ENCODE peak calls at places on chromosomes 7 and 10, in eight cellular contexts. C is fibroblast of lung, L is H9, K is SK-N-SH, M is dorsolateral prefrontal cortex, V is uterus, Q is fibroblast of mammary gland, X is astrocyte of the spinal cord. W is an unnamed sample.

GRCh38 chr7:20310963-20311742 is 19.5 kb upstream of the ITGB8 start:
- DNase-seq in C (peak), K (no peak), X (peak), M (no peak), Q (peak), L (no peak), V (no peak), W (no peak)

GRCh38 chr7:107327986-107328569 is 141.8 kb upstream of the GPR22 start:
- DNase-seq in C (no peak), X (peak), V (no peak), Q (no peak), M (no peak), L (no peak), K (no peak), W (no peak)

GRCh38 chr7:115059312-115059711 is 137.4 kb downstream of the MDFIC start:
- DNase-seq in K (no peak), Q (no peak), V (no peak), X (peak), C (peak), M (no peak), L (no peak), W (no peak)

GRCh38 chr7:46396501-46396900 is 475.4 kb upstream of the IGFBP3 start:
- DNase-seq in C (no peak), Q (peak), V (peak), L (no peak), X (no peak), M (no peak), K (no peak), W (no peak)

GRCh38 chr7:18570441-18570840 is 74.9 kb downstream of the HDAC9 start:
- DNase-seq in C (no peak), Q (no peak), L (no peak), M (no peak), X (no peak), K (no peak), V (no peak), W (no peak)

GRCh38 chr7:139570119-139570518 is 46.6 kb downstream of the CLEC2L start:
- DNase-seq in K (peak), M (peak), L (no peak), X (no peak), V (no peak), C (no peak), Q (no peak), W (no peak)

GRCh38 chr7:69962077-69962855 is 364.0 kb downstream of the AUTS2 start:
- DNase-seq in X (peak), L (no peak), Q (no peak), K (peak), M (no peak), V (peak), C (peak), W (no peak)

GRCh38 chr10:110200518-110200917 is 6.9 kb upstream of the MXI1 start:
- DNase-seq in X (no peak), M (no peak), Q (no peak), V (no peak), K (no peak), C (no peak), L (no peak), W (no peak)

GRCh38 chr7:26376208-26376917 is 84.7 kb downstream of the SNX10 start:
- DNase-seq in M (peak), C (no peak), X (no peak), V (no peak), K (peak), L (peak), Q (no peak), W (peak)

GRCh38 chr7:116167177-116167576 is 43.2 kb upstream of the TES start:
- DNase-seq in L (no peak), Q (no peak), C (no peak), K (no peak), V (no peak), X (no peak), M (no peak), W (no peak)

GRCh38 chr10:65861249-65861648 is 1064.6 kb upstream of the LRRTM3 start:
- DNase-seq in K (no peak), C (peak), X (peak), L (no peak), V (no peak), M (no peak), Q (no peak), W (no peak)

GRCh38 chr10:116891208-116891607 is 41.9 kb downstream of the ENO4 start:
- DNase-seq in C (peak), Q (peak), V (peak), K (peak), X (peak), M (no peak), L (no peak), W (no peak)

GRCh38 chr7:56026538-56026937 is 24.7 kb downstream of the PSPH start:
- DNase-seq in M (no peak), X (no peak), Q (no peak), K (no peak), L (no peak), C (no peak), V (no peak), W (no peak)

GRCh38 chr7:35623381-35623780 is 71.6 kb downstream of the HERPUD2 start:
- DNase-seq in C (no peak), V (no peak), M (no peak), Q (no peak), X (no peak), L (no peak), K (no peak), W (no peak)

GRCh38 chr7:105806592-105807266 is 69.7 kb downstream of the ATXN7L1 start:
- DNase-seq in K (no peak), M (peak), L (no peak), V (no peak), C (peak), X (peak), Q (peak), W (no peak)

GRCh38 chr7:47336178-47337020 is 245.5 kb downstream of the TNS3 start:
- DNase-seq in V (no peak), K (no peak), C (peak), Q (peak), L (no peak), X (no peak), M (peak), W (no peak)

GRCh38 chr7:100894860-100895700 is 608 bp downstream of the ACHE start:
- DNase-seq in V (peak), C (no peak), L (peak), X (no peak), Q (no peak), K (peak), M (no peak), W (peak)

GRCh38 chr7:2512713-2513112 is 6.9 kb upstream of the LFNG start:
- DNase-seq in L (no peak), C (no peak), Q (no peak), X (no peak), K (no peak), V (no peak), M (no peak), W (no peak)

GRCh38 chr10:103919648-103920025 is 1.7 kb upstream of the STN1 start:
- DNase-seq in K (no peak), V (no peak), Q (no peak), C (no peak), M (no peak), X (no peak), L (no peak), W (no peak)

GRCh38 chr7:18689535-18689934 is 194.0 kb downstream of the HDAC9 start:
- DNase-seq in C (no peak), K (no peak), M (no peak), X (peak), Q (peak), V (no peak), L (no peak), W (no peak)

GRCh38 chr10:82572686-82573226 is 697.8 kb downstream of the NRG3 start:
- DNase-seq in X (no peak), V (no peak), L (no peak), M (no peak), K (no peak), C (no peak), Q (no peak), W (no peak)

GRCh38 chr7:86598311-86598710 is 45.4 kb upstream of the GRM3 start:
- DNase-seq in X (no peak), M (no peak), L (peak), Q (no peak), V (no peak), K (peak), C (no peak), W (peak)

GRCh38 chr10:88858493-88858892 is 6.8 kb upstream of the ANKRD22 start:
- DNase-seq in L (no peak), Q (no peak), X (no peak), K (no peak), C (no peak), V (no peak), M (no peak), W (no peak)

GRCh38 chr10:68492118-68492517 is 20.3 kb upstream of the DNA2 start:
- DNase-seq in M (no peak), C (peak), X (no peak), V (no peak), Q (peak), L (no peak), K (no peak), W (no peak)

GRCh38 chr10:99394256-99394655 is 36.2 kb downstream of the GOT1 start:
- DNase-seq in X (no peak), Q (no peak), K (no peak), M (no peak), L (no peak), V (no peak), C (no peak), W (no peak)

GRCh38 chr7:38374507-38374906 is 101.1 kb upstream of the TARP start:
- DNase-seq in M (no peak), K (peak), Q (peak), V (no peak), C (peak), L (no peak), X (peak), W (peak)

GRCh38 chr7:3722396-3722846 is 421.4 kb downstream of the SDK1 start:
- DNase-seq in C (peak), M (peak), K (peak), X (peak), V (no peak), Q (no peak), L (peak), W (peak)

DNA sequence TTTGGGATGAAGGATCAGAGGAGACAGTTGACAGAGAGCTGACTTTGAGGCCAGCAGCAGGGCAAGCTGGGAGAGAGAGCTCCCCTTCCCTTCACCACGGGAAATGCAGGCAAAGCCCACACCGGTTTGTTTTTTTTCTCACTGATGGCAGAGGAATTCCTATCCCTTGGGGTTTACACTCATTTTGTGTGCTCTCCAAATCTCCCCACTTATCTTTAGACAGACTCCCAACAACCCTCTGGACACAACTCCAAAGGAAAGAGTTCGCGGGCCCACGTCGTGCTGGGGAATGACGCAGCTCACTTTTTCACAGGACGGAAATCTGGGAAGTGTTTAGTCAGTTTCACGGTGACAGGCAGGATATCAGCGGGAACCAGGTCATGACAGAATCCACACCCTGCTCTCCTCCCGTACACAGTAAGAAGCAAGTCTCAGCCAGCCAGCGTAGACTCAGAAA is 68.3 kb upstream of the FAM171A1 start:
- DNase-seq in Q (peak), X (peak), K (peak), C (peak), V (peak), L (peak), M (no peak), W (no peak)
- TF ChIP-seq CTCF in Q (peak), X (peak), K (peak), C (peak), V (peak), L (peak), M (no peak), W (peak)

DNA sequence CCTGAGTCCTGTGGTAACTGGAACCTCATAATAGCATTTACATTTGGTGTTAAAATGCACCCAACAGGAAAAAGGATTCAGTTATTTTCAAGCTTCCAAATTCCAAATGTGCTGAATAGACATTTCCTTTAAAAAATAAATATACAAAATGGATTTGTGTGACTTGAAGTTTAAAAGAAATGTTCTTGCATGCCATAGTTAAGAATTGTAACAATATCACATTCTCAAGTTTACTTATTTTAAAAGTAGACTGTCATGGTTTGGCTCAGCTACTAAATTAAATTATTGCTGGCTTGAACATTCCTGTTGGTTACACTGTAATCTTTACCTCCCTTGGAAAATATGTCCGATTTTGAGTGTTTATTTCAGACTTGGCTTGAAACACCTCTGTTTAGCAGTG is 31.5 kb downstream of the BICC1 start:
- DNase-seq in X (peak), M (no peak), C (no peak), L (no peak), Q (no peak), V (no peak), K (no peak), W (no peak)
- TF ChIP-seq CTCF in X (no peak), M (no peak), C (no peak), L (no peak), Q (no peak), V (no peak), K (no peak), W (no peak)

GRCh38 chr10:128000660-128001059 is 93.8 kb downstream of the PTPRE start:
- DNase-seq in Q (no peak), V (no peak), L (no peak), M (no peak), K (no peak), X (peak), C (no peak), W (no peak)
- TF ChIP-seq CTCF in Q (no peak), V (no peak), L (no peak), M (no peak), K (no peak), X (no peak), C (no peak), W (no peak)

DNA sequence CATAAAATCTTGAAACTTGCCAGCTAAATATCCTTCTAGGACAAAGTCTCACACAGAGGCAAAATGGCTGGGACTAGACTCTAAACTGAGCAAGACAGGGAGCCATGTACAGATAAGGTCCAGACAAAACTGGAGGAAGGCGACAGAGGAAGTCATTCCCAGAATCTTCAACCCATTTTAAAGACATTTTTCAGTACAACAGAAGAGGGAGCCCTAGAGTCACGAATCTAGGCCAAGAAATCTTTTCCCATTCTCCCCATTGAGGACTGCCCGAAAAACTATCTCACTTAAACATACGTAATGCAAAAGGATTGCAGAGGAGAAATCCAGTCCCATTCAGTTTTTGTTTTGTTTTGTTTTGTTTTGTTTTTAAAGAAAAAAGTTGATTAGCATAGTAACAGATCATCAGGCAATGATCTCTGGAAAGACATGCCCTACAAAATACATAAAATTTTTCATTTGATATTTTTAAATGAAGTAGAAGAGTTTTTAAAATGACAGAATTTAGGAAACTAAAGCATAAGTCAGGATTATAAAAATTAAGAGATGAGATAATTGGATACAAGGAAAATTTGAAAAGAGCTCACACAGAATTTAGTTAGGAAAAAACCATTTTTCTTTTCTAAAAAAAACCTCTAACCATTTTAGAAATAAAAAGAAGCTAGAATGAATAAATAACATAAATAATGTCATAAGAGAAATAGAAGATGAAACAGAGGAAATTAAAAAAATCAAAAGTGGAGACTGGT is 16.9 kb upstream of the PRF1 start:
- DNase-seq in V (no peak), L (no peak), K (no peak), X (peak), C (peak), Q (peak), M (no peak), W (no peak)
- TF ChIP-seq CTCF in V (no peak), L (peak), K (peak), X (peak), C (peak), Q (peak), M (peak), W (peak)

GRCh38 chr7:127582361-127582760 is 3.0 kb downstream of the GCC1 start:
- DNase-seq in X (peak), V (peak), Q (peak), L (no peak), K (no peak), M (no peak), C (peak), W (no peak)
- TF ChIP-seq CTCF in X (no peak), V (no peak), Q (no peak), L (no peak), K (no peak), M (no peak), C (no peak), W (no peak)

DNA sequence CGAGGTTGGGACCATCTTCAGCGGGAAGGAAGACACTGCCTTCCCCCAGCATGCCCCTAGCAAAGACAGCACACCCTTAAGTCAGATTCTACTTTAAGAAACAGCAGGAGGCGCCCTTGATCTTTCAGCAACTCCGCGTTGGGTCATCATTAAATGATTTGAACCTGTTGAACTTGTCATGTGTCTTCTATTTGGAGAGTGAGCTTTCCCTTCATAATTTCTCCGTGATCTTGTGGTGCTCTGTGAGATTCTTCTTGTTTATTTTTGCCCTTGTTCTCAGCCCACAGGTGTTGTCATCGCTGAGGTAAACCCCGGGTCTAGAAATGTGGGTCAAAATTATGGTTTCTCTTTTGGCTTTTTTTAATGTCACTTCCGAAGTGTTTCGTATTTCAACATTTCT is 49.5 kb upstream of the PITRM1 start:
- DNase-seq in M (no peak), L (peak), Q (peak), V (no peak), K (no peak), C (peak), X (peak), W (no peak)
- TF ChIP-seq CTCF in M (peak), L (peak), Q (peak), V (no peak), K (peak), C (peak), X (peak), W (peak)

GRCh38 chr10:97866524-97867219 is 17.0 kb downstream of the GOLGA7B start:
- DNase-seq in X (no peak), K (no peak), V (no peak), C (no peak), L (no peak), Q (no peak), M (no peak), W (no peak)
- TF ChIP-seq CTCF in X (no peak), K (no peak), V (no peak), C (no peak), L (peak), Q (no peak), M (no peak), W (no peak)